ENCODE peak calls at places on chromosomes 2 and 18, in six cellular contexts. L is stomach, T is neuronal stem cell, H is GM23248, C is right atrium auricular region, D is ascending aorta. N is an unnamed sample. For H3K36me3, the result is how much of the 10 kb centered on the place peaks cover.

GRCh38 chr18:25454270-25454659 is 102.3 kb upstream of the ZNF521 start:
- DNase-seq in H (no peak), D (no peak), L (no peak), C (no peak), T (no peak), N (no peak)

GRCh38 chr2:82478641-82479040 is 1980.4 kb downstream of the SUCLG1 start:
- DNase-seq in T (no peak), L (no peak), D (no peak), H (no peak), C (no peak), N (no peak)

GRCh38 chr2:45274190-45274926 is 265.1 kb upstream of the SIX2 start:
- DNase-seq in T (peak), C (no peak), H (no peak), L (peak), D (no peak), N (no peak)

GRCh38 chr2:35973132-35973736 is 382.3 kb upstream of the CRIM1 start:
- DNase-seq in T (peak), L (no peak), C (no peak), H (peak), D (no peak), N (no peak)

GRCh38 chr18:31741096-31741735 is 19.5 kb downstream of the SLC25A52 start:
- DNase-seq in T (peak), D (peak), C (peak), H (peak), L (peak), N (no peak)

GRCh38 chr2:114022360-114023085 is 132.6 kb downstream of the ACTR3 start:
- DNase-seq in L (no peak), D (no peak), C (no peak), H (peak), T (no peak), N (peak)

GRCh38 chr2:235463893-235464292 is 29.9 kb upstream of the AGAP1 start:
- DNase-seq in C (no peak), D (no peak), L (peak), T (no peak), H (no peak), N (no peak)

GRCh38 chr18:7901657-7902056 is 334.5 kb downstream of the PTPRM start:
- DNase-seq in H (peak), D (no peak), L (no peak), C (no peak), T (no peak), N (no peak)

GRCh38 chr2:229815858-229816257 is 101.5 kb upstream of the DNER start:
- DNase-seq in D (no peak), C (no peak), L (no peak), T (no peak), H (peak), N (no peak)

GRCh38 chr2:225766431-225766830 is 366.9 kb downstream of the NYAP2 start:
- DNase-seq in L (no peak), C (no peak), H (no peak), D (no peak), T (no peak), N (no peak)

GRCh38 chr2:154455201-154455600 is 243.3 kb upstream of the KCNJ3 start:
- DNase-seq in C (no peak), H (peak), D (no peak), L (no peak), T (no peak), N (no peak)

GRCh38 chr2:32278476-32278853 is 761 bp downstream of the YIPF4 start:
- DNase-seq in C (no peak), L (no peak), T (no peak), H (peak), D (no peak), N (no peak)

GRCh38 chr2:85924522-85924921 is 35.7 kb upstream of the ST3GAL5 start:
- DNase-seq in T (no peak), C (peak), H (peak), D (no peak), L (no peak), N (no peak)

GRCh38 chr18:59054892-59055291 is 84.8 kb upstream of the SEC11C start:
- DNase-seq in L (peak), D (peak), T (no peak), C (no peak), H (no peak), N (no peak)

GRCh38 chr2:28628506-28628905 is 123.1 kb upstream of the PPP1CB start:
- DNase-seq in H (no peak), C (no peak), T (no peak), D (no peak), L (no peak), N (no peak)

GRCh38 chr18:13178976-13179375 is 39.6 kb upstream of the LDLRAD4 start:
- DNase-seq in D (no peak), C (no peak), T (no peak), H (no peak), L (no peak), N (no peak)

DNA sequence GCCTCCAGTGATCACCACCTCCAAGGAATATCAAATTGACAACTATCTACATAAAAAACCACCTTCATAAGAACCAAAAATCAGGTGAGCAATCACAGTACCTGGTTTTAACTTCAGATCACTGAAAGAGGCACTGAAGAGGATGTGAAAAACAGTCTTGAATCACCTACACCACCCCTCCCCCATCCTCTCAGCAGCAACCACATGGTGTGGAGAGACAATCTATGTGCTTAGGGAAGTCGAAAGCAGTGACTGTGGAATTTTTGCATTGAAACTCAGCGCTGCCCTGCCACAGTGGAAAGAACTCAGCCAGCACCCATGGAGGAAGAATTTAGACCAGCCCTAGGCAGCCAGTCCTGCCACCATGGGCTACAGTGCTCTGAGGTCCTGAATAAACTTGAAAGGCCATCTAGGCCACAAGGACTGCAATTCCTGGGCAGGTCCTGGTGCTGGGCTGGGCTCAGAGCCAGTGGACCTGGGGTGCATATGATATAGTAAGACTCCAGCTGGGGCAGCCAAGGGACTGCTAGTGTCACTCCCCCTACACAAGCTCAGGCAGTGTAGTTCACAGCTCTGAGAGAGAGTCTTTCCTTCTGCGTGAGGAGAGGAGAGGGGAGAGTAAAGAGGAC is 75.6 kb downstream of the ATL2 start:
- DNase-seq in T (no peak), C (no peak), H (no peak), L (peak), D (no peak), N (no peak)
- H3K36me3 ChIP-seq in T (under half), C (half or more), H (under half), L (under half), D (under half), N (under half)

DNA sequence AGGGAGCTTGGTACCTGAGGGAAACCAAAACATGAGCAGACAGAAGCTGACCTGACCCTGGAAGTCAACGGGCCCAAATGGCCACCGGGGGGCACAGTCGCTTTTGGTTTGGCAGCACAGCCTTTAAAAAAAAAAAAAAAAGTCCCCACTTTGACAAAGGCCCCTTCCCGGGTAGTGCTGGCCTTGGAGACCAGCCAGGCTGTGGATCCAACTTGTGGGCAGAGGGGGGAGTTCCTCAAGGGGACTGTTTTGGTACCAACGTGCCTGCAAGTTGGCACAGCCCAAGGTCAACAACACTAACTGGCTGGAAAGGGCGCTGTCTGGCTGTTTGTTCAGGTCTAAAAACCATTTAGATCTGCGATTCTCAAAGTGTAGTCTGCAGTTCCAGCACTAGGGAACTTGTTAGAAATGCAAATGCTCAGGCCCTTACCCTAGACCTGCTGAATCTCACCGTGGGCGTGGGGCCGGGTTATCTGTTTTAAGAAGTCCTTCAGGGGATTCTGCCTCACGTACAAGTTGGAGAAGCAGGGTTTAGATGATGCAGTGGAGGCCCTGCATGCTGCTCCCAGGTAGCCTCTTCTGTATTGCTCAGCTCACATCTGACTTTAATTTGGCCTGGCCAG is 83.0 kb downstream of the LPIN1 start:
- DNase-seq in L (peak), H (peak), D (peak), C (peak), T (peak), N (no peak)
- H3K4me3 ChIP-seq in L (peak), H (peak), D (peak), C (no peak), T (peak), N (no peak)

DNA sequence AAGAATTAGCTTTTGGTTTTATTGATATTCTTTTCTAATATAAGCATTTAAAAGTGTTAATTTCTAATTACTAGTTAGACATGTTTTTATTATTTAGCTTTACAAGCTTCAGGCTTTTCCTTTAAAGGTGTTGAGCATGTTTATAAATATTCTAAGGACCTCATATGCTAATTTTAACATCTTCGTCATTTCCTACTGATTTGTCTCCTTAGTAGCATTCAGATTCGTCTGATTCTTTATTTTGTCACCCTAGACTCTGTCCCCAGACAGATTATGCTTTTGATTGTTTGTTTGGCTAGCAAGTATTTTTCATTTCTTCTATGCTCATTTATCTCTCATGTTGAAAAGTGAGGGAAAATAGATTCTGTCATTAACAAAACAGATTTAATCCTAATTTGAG is 51.7 kb downstream of the EIF5B start:
- DNase-seq in H (no peak), C (no peak), L (no peak), D (no peak), T (no peak), N (no peak)
- H3K36me3 ChIP-seq in H (under half), C (half or more), L (under half), D (under half), T (under half), N (under half)

GRCh38 chr2:144448389-144449027 is 71.4 kb downstream of the ZEB2 start:
- DNase-seq in D (no peak), H (no peak), T (no peak), C (no peak), L (no peak), N (no peak)

GRCh38 chr2:144451443-144451842 is 68.5 kb downstream of the ZEB2 start:
- DNase-seq in T (no peak), L (no peak), H (no peak), C (no peak), D (no peak), N (no peak)

GRCh38 chr2:144447535-144447934 is 72.4 kb downstream of the ZEB2 start:
- DNase-seq in L (no peak), C (no peak), H (no peak), T (no peak), D (no peak), N (no peak)

GRCh38 chr2:144446136-144446535 is 73.8 kb downstream of the ZEB2 start:
- DNase-seq in L (no peak), C (no peak), H (no peak), D (no peak), T (no peak), N (no peak)

DNA sequence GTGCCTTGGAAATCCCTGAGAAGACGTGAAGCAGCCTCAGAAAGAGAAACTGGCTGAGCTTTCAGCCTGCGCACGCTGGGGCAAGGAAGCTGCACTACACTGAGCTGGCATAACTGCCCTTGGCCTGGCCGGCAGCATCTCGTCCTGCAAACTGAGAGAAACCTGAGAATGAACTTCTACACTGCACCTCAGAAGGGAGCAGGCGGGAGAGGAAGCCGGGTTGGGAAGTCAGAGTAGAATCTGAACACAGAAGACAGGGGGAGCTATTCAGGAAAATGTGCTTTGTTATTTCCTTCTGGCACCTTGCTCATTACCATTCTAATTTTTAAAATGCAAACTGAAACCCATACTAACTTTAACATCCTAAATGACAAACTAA is 70.9 kb downstream of the ZEB2 start:
- DNase-seq in H (peak), C (no peak), L (no peak), D (peak), T (no peak), N (no peak)
- H3K4me3 ChIP-seq in H (no peak), C (no peak), L (no peak), D (peak), T (no peak), N (no peak)

DNA sequence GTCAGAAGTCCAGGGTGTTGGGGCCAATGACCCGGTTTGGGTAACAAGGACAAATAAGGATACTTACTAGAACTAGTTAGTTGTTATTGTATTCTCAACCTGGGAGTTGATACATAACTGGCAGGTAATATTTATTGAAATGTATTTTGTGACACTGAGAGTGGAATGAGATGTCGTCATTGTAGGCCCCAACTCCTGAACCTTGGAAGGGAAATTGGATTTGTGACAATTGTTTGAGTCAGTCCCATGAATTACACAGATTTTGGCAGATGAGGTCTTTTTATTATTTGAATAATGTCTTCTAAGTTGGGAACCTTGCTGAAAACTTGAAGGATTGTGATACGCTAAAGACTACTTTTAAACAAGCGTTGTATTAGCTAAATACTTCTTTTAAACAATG is 5.1 kb downstream of the TIMM21 start:
- DNase-seq in T (no peak), C (no peak), H (peak), L (no peak), D (no peak), N (no peak)
- H3K36me3 ChIP-seq in T (under half), C (under half), H (under half), L (under half), D (under half), N (under half)